ENCODE peak calls at places on chromosome 11, in eight cellular contexts. O is GM12878, L is IMR-90, R is heart left ventricle, P is cardiac muscle cell, X is lung, F is colonic mucosa, I is ascending aorta. S is an unnamed sample. For H3K4me1, the result is how much of the 10 kb centered on the place peaks cover.

GRCh38 chr11:114256176-114256897 is 39.9 kb upstream of the NNMT start:
- DNase-seq in X (no peak), O (no peak), F (no peak), R (no peak), I (no peak), P (no peak), L (no peak), S (no peak)

GRCh38 chr11:74592063-74592440 is 330 bp upstream of the POLD3 start:
- DNase-seq in F (no peak), L (peak), R (no peak), O (no peak), X (no peak), I (no peak), P (no peak), S (no peak)

GRCh38 chr11:121478895-121479281 is 26.1 kb upstream of the SORL1-AS1 start:
- DNase-seq in R (no peak), X (no peak), O (no peak), F (no peak), I (no peak), L (no peak), P (no peak), S (no peak)

GRCh38 chr11:22920939-22921565 is 60.8 kb upstream of the CCDC179 start:
- DNase-seq in F (peak), P (peak), I (no peak), O (no peak), X (no peak), R (no peak), L (peak), S (no peak)

GRCh38 chr11:46889689-46890475 is 28.5 kb downstream of the LRP4 start:
- DNase-seq in I (no peak), P (peak), O (peak), L (peak), X (peak), R (peak), F (peak), S (peak)

GRCh38 chr11:84865257-84865656 is 761.9 kb downstream of the DLG2 start:
- DNase-seq in R (no peak), I (no peak), X (no peak), L (no peak), P (no peak), O (no peak), F (no peak), S (no peak)

GRCh38 chr11:36352919-36353318 is 56.8 kb downstream of the PRR5L start:
- DNase-seq in P (no peak), L (no peak), R (no peak), X (no peak), I (no peak), O (no peak), F (peak), S (no peak)

GRCh38 chr11:46049325-46049860 is 71.9 kb downstream of the PHF21A start:
- DNase-seq in P (no peak), X (no peak), L (no peak), R (no peak), F (no peak), I (no peak), O (no peak), S (no peak)

DNA sequence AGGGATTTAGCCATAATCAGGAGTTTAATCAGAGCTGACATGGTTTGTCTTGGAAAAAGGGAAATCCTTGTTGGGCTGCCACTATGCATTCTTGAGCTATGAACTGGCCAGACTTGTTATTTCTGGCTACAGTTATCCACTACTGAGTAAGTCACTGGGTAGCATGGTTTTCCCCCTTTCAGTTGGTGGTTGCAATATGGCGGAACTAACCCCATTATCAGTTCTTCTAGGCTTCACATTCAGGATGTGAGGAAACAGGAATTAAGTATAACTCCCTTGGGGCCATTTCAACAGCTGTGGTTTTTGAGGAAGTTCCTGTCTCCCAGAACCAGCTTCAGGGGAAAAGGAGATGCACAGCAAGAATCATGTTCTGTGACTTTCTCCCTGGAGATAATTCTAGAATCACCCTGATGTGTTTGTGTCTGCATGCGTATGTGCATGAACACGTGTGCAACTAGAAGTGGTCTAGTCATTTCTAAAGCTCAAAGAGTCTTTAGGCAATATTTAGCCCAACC is 103.0 kb upstream of the CD44 start:
- DNase-seq in P (peak), O (peak), L (peak), R (no peak), X (no peak), F (no peak), I (no peak), S (no peak)
- H3K4me1 ChIP-seq in P (under half), O (under half), L (under half), R (under half), X (under half), F (under half), I (under half), S (under half)

GRCh38 chr11:64809781-64810241 is 540 bp downstream of the MEN1 start:
- DNase-seq in L (no peak), F (peak), R (no peak), I (no peak), P (peak), X (peak), O (no peak), S (no peak)

GRCh38 chr11:64814712-64815187 is 4.4 kb upstream of the MEN1 start:
- DNase-seq in L (no peak), F (no peak), O (peak), P (no peak), I (no peak), R (no peak), X (no peak), S (no peak)

GRCh38 chr11:64813826-64814225 is 3.5 kb upstream of the MEN1 start:
- DNase-seq in F (no peak), X (no peak), I (no peak), R (no peak), O (no peak), L (no peak), P (no peak), S (no peak)

GRCh38 chr11:64810891-64811272 is 531 bp upstream of the MEN1 start:
- DNase-seq in O (no peak), I (no peak), L (no peak), X (no peak), R (no peak), F (peak), P (no peak), S (no peak)

GRCh38 chr11:64810271-64810890 is at the start of gene MEN1:
- DNase-seq in F (peak), R (peak), P (peak), O (peak), L (peak), X (peak), I (peak), S (peak)
- H3K27ac ChIP-seq in F (peak), R (peak), P (peak), O (peak), L (peak), X (peak), I (peak), S (peak)

GRCh38 chr11:134741453-134742227 is 329.6 kb upstream of the B3GAT1 start:
- DNase-seq in R (peak), L (peak), P (peak), O (no peak), I (no peak), F (no peak), X (no peak), S (no peak)
- H3K4me1 ChIP-seq in R (under half), L (under half), P (under half), O (under half), I (under half), F (under half), X (under half), S (under half)

GRCh38 chr11:69707156-69707555 is 3.3 kb upstream of the FGF19 start:
- DNase-seq in R (no peak), O (no peak), X (no peak), F (peak), I (no peak), P (no peak), L (no peak), S (peak)
- H3K27ac ChIP-seq in R (no peak), O (no peak), X (no peak), F (no peak), I (no peak), P (no peak), L (no peak), S (no peak)

DNA sequence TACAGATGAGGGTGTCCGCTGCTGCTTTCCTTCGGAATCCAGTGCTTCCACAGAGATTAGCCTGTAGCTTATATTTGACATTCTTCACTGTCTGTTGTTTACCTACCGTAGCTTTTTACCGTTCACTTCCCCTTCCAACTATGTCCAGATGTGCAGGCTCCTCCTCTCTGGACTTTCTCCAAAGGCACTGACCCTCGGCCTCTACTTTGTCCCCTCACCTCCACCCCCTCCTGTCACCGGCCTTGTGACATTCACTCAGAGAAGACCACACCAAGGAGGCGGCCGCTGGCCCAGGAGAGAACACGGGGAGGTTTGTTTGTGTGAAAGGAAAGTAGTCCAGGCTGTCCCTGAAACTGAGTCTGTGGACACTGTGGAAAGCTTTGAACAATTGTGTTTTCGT is 15.5 kb upstream of the ST14 start:
- DNase-seq in I (no peak), X (no peak), P (no peak), L (no peak), F (peak), R (no peak), O (no peak), S (no peak)
- H3K4me1 ChIP-seq in I (under half), X (under half), P (under half), L (under half), F (under half), R (under half), O (under half), S (under half)

DNA sequence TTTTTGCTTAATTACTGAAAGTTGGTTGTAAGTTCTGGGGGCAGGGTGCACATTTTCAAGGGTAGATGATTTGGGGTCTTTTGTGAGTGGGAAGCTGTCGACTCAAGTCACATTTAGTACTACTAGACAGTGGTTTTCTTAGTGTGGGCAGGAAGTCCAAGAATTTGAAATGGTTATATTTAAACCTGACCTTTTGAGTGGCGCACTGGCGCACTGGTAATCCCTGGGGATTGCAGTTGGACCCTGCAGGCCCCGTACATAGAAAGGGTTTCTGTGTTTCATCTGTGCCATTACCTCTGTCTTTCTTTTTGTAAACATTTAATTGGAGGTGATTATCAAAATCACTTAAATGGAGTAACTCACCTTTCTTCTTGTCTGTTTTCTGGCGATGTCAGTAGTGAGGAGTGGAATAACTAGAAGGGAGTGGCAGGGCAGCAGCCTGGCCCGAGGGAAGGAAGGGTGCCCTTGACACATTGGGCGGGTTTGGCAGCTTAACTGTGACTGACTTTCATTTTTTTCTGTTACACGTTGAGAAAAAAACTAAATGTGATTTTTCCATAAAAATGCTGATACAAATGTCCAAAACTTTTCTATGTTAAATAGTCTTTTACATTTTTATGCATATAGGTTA is 101.8 kb upstream of the GAL start:
- DNase-seq in L (no peak), I (no peak), X (no peak), P (no peak), F (no peak), R (peak), O (no peak), S (no peak)
- H3K27ac ChIP-seq in L (no peak), I (peak), X (no peak), P (peak), F (no peak), R (peak), O (no peak), S (no peak)

GRCh38 chr11:132050081-132050480 is 679.7 kb downstream of the NTM start:
- DNase-seq in P (no peak), L (no peak), F (no peak), I (no peak), R (no peak), O (no peak), X (no peak), S (no peak)

GRCh38 chr11:132052904-132053303 is 682.5 kb downstream of the NTM start:
- DNase-seq in X (no peak), I (no peak), P (no peak), F (no peak), R (no peak), O (no peak), L (no peak), S (no peak)

GRCh38 chr11:132050577-132051180 is 680.3 kb downstream of the NTM start:
- DNase-seq in I (no peak), L (peak), F (no peak), O (no peak), P (no peak), X (no peak), R (no peak), S (no peak)

GRCh38 chr11:132049205-132049604 is 678.8 kb downstream of the NTM start:
- DNase-seq in F (no peak), L (no peak), I (no peak), R (no peak), O (no peak), X (no peak), P (no peak), S (no peak)

GRCh38 chr11:132051704-132052103 is 681.3 kb downstream of the NTM start:
- DNase-seq in O (no peak), X (no peak), L (no peak), F (no peak), I (no peak), P (no peak), R (no peak), S (no peak)
- H3K4me1 ChIP-seq in O (under half), X (under half), L (under half), F (under half), I (under half), P (under half), R (under half), S (under half)

GRCh38 chr11:7577226-7577882 is 63.6 kb downstream of the PPFIBP2 start:
- DNase-seq in O (no peak), X (no peak), I (no peak), R (peak), L (no peak), F (peak), P (peak), S (no peak)

GRCh38 chr11:7577883-7578242 is 64.1 kb downstream of the PPFIBP2 start:
- DNase-seq in F (peak), I (no peak), O (no peak), R (no peak), X (no peak), P (peak), L (peak), S (peak)

GRCh38 chr11:7574491-7575129 is 60.8 kb downstream of the PPFIBP2 start:
- DNase-seq in F (no peak), R (no peak), I (no peak), X (no peak), L (no peak), P (peak), O (no peak), S (no peak)

GRCh38 chr11:7576671-7577225 is 62.9 kb downstream of the PPFIBP2 start:
- DNase-seq in P (peak), F (peak), O (no peak), I (peak), L (peak), R (peak), X (no peak), S (no peak)

DNA sequence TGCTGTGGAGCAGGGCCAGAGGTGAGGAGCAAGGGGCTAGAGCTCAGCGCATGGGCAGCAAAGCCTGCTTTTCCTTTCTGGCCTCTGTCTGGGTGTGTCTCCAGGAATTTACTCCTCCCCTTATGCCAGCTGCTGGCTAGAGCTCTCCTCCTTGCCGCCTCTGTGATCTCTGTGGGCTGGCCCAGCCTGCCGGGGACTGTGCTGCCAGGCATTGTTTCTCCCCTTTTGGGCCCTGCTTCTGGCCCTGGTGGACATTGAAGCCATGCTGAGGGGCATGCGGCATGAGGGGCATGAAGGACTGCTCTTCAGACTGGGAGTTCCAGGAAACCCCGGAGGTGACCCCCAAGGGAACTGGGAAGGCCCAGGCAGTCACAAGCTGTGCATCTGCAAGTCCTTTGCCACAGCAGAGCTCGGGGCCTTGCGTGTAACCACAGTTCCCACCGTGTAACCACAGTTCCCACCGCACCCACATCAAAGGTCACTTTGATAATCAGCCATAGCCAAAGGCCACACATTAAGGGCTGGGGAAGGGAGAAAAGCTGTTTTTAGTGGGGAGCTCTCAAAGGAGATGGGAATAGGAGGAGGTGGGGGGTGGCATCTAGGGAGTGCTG is 62.1 kb downstream of the PPFIBP2 start:
- DNase-seq in L (no peak), F (peak), P (no peak), X (peak), O (no peak), R (peak), I (no peak), S (peak)
- H3K27ac ChIP-seq in L (no peak), F (peak), P (no peak), X (peak), O (no peak), R (peak), I (peak), S (peak)

S was measured in breast epithelium.